ENCODE peak calls at places on chromosomes 16 and 17, in seven cellular contexts. S is cardiac muscle cell, Q is cardiac fibroblast, B is AG09309, T is HFF-Myc, X is body of pancreas, N is GM06990. K is an unnamed sample.
A peak's percentile ranks its signal among the peaks of the same experiment; 100 is the strongest.

GRCh38 chr17:3773511-3773910 is 27.5 kb downstream of the ITGAE start:
- DNase-seq in S (no peak), T (peak; percentile 14), N (no peak), B (no peak), X (no peak), Q (peak; percentile 52), K (no peak)

GRCh38 chr17:75262112-75262606 is 480 bp downstream of the MRPS7 start:
- DNase-seq in T (no peak), Q (no peak), N (no peak), X (no peak), B (no peak), S (peak; percentile 35), K (no peak)

GRCh38 chr17:61508912-61509311 is 56.7 kb downstream of the TBX4 start:
- DNase-seq in N (no peak), Q (no peak), X (no peak), S (no peak), B (no peak), T (no peak), K (no peak)

GRCh38 chr17:80819422-80820164 is 172.0 kb upstream of the CHMP6 start:
- DNase-seq in Q (no peak), N (no peak), T (no peak), S (no peak), B (no peak), X (no peak), K (no peak)

GRCh38 chr16:14436410-14436955 is 193.6 kb downstream of the PARN start:
- DNase-seq in Q (no peak), N (no peak), X (no peak), B (no peak), T (no peak), S (peak; percentile 38), K (no peak)

GRCh38 chr17:81641825-81642489 is 5.0 kb downstream of the TSPAN10 start:
- DNase-seq in Q (peak; percentile 73), X (no peak), T (no peak), S (no peak), B (peak; percentile 23), N (no peak), K (no peak)

GRCh38 chr16:79658301-79659001 is 57.9 kb upstream of the MAF start:
- DNase-seq in B (peak; percentile 55), T (no peak), Q (peak; percentile 81), X (no peak), S (no peak), N (no peak), K (no peak)

GRCh38 chr16:54936086-54936978 is 5.7 kb downstream of the IRX5 start:
- DNase-seq in B (no peak), Q (peak; percentile 62), S (peak; percentile 83), T (no peak), N (no peak), X (no peak), K (no peak)

GRCh38 chr17:44367626-44368025 is 4.0 kb upstream of the FAM171A2 start:
- DNase-seq in T (no peak), Q (no peak), X (no peak), B (no peak), N (no peak), S (no peak), K (no peak)

GRCh38 chr16:82037251-82037650 is 2.2 kb downstream of the HSD17B2 start:
- DNase-seq in T (no peak), B (no peak), X (no peak), N (no peak), S (no peak), Q (no peak), K (no peak)

GRCh38 chr17:56929362-56929969 is 15.6 kb upstream of the TRIM25 start:
- DNase-seq in X (no peak), N (no peak), B (no peak), Q (peak; percentile 28), T (no peak), S (no peak), K (no peak)

DNA sequence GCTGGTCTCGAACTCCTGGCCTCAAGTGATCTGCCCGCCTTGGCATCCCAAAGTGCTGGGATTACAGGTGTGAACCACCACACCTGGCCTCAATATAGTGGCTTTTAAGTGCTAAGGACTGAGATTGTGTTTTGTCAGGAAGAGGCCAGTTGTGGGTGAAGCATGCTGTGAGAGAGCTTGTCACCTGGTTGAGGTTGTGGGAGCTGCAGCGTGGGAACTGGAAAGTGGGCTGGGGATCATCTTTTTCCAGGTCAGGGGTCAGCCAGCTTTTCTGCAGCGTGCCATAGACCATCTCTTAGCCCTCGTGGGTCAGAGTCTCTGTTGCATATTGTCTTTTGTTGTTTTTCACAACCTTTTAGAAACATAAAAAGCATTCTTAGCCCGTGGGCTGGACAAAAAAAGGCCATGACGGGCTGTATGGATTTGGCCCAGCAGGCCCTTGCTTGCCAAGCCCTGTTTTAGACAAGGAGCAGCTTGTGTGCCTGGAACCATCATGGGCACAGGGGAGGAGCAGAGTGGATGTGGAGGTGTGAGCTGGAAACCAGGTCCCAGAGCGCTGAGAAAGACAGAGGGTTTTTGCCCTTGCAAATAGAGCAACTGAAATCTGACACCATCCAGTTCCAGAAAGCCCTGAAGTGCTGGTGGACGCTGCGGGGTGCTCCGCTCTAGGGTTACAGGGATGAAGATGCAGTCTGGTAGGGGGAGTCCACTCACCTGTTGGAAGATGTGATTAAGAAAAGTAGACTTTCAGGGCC is 5.5 kb downstream of the BIRC5 start:
- DNase-seq in B (no peak), T (no peak), X (no peak), S (peak; percentile 61), Q (no peak), N (no peak), K (no peak)
- H3K4me3 ChIP-seq in B (no peak overlapping the region), T (no peak overlapping the region), X (no peak overlapping the region), S (no peak overlapping the region), Q (no peak overlapping the region), N (no peak overlapping the region), K (no peak overlapping the region)

DNA sequence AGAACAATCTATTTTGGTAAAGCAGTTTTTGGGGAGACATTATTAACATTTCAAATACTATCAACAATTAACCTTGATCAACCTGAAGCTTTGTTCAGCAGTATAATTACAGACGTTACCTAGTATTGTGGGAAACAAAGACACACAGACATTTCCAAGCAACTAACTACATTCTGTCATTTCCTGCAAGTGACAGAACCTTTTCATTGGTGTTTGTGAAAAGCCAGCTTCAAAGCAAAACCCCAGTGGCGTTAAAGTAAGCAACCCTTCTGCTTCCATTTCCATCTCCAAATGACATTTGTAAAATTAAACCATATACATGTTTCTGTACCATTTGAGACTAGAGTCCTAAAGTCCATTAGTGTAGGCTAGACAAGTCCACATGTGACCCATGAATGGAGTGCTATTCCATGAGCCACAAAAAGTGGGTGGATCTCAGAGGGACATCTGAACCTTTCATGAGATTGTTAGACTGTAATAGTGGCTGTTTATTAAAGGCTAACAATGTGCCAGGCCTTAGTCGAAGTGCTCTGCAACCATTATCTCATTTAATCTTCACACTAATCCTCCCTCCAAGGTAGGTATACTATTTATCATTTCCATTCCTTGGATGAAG is 101.2 kb downstream of the SSH2 start:
- DNase-seq in S (no peak), N (no peak), T (no peak), Q (no peak), B (no peak), X (no peak), K (peak; percentile 41)
- H3K4me3 ChIP-seq in S (no peak overlapping the region), N (no peak overlapping the region), T (no peak overlapping the region), Q (no peak overlapping the region), B (no peak overlapping the region), X (no peak overlapping the region), K (no peak overlapping the region)

GRCh38 chr16:87581867-87582220 is 20.5 kb upstream of the JPH3 start:
- DNase-seq in N (no peak), S (no peak), X (peak; percentile 49), B (peak; percentile 91), Q (peak; percentile 98), T (peak; percentile 85), K (no peak)
- H3K4me3 ChIP-seq in N (no peak overlapping the region), S (no peak overlapping the region), X (no peak overlapping the region), B (no peak overlapping the region), Q (no peak overlapping the region), T (peak overlapping the region; percentile 22), K (no peak overlapping the region)

DNA sequence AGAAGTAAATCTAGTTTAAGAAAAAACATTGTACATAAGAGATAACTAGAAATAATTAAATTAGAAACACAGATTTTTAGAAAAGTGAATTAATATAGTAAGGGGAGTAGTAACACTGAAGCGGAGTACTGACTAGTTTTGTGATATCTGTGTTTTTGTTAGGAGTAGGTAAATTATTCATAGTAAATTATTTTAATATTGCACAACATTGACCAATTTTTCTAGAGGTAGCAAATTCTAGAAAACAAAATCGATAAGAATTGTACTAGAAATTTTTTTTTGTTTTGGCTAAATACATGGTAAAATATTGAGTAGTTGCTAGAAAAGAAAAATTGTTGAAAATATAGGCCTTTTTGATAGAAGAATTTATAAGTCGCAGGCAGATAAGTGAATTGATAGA is 156.5 kb downstream of the CHD9 start:
- DNase-seq in S (no peak), X (no peak), N (no peak), T (no peak), Q (no peak), B (no peak), K (no peak)
- H3K4me3 ChIP-seq in S (peak overlapping the region; percentile 85), X (no peak overlapping the region), N (no peak overlapping the region), T (peak overlapping the region; percentile 57), Q (no peak overlapping the region), B (no peak overlapping the region), K (no peak overlapping the region)

GRCh38 chr17:6657633-6658287 is 6.2 kb downstream of the C17orf100 start:
- DNase-seq in S (no peak), Q (no peak), T (no peak), X (no peak), B (no peak), N (no peak), K (no peak)

GRCh38 chr17:6660765-6661463 is 9.4 kb downstream of the C17orf100 start:
- DNase-seq in B (no peak), N (peak; percentile 39), Q (no peak), S (no peak), T (no peak), X (no peak), K (no peak)

GRCh38 chr17:6660101-6660500 is 8.5 kb downstream of the C17orf100 start:
- DNase-seq in X (no peak), B (no peak), N (no peak), S (no peak), Q (no peak), T (no peak), K (no peak)

GRCh38 chr17:6651483-6652452 is at the start of the genes C17orf100 and MED31:
- DNase-seq in N (peak; percentile 92), T (peak; percentile 72), S (peak; percentile 96), B (peak; percentile 39), Q (peak; percentile 92), X (peak; percentile 97), K (peak; percentile 93)

GRCh38 chr17:6654816-6655731 is 3.5 kb downstream of the C17orf100 start:
- DNase-seq in X (peak; percentile 59), N (no peak), Q (no peak), S (peak; percentile 34), B (no peak), T (no peak), K (no peak)
- H3K4me3 ChIP-seq in X (no peak overlapping the region), N (peak overlapping the region; percentile 50), Q (no peak overlapping the region), S (peak overlapping the region; percentile 26), B (no peak overlapping the region), T (no peak overlapping the region), K (no peak overlapping the region)

GRCh38 chr17:77450742-77451270 is 310.0 kb downstream of the SEC14L1 start:
- DNase-seq in T (no peak), X (no peak), B (no peak), N (no peak), S (no peak), Q (no peak), K (no peak)
- H3K4me3 ChIP-seq in T (peak overlapping the region; percentile 60), X (no peak overlapping the region), B (peak overlapping the region; percentile 34), N (peak overlapping the region; percentile 90), S (peak overlapping the region; percentile 43), Q (peak overlapping the region; percentile 55), K (peak overlapping the region; percentile 77)